ENCODE peak calls at places on chromosomes 13 and 19, in eight cellular contexts. N is upper lobe of left lung, E is K562, Q is HepG2, D is GM12878, Y is Panc1, T is GM23338, A is HCT116. C is an unnamed sample.

GRCh38 chr13:99376924-99377323 is 69.7 kb upstream of the GPR183 start:
- ATAC-seq in Q (no peak), A (no peak), Y (no peak), N (no peak), E (no peak), T (no peak), D (no peak), C (no peak)

GRCh38 chr19:2511991-2512390 is 36.1 kb downstream of the GADD45B start:
- ATAC-seq in A (no peak), N (no peak), Q (no peak), D (peak; percentile 78), T (no peak), E (no peak), Y (no peak), C (no peak)

GRCh38 chr19:1394252-1395193 is 6.8 kb downstream of the GAMT start:
- ATAC-seq in E (peak; percentile 74), Q (peak; percentile 48), Y (no peak), D (no peak), A (peak; percentile 12), T (peak; percentile 41), N (no peak), C (peak; percentile 11)

GRCh38 chr13:30718661-30719520 is 16.5 kb upstream of the ALOX5AP start:
- ATAC-seq in E (no peak), Q (peak; percentile 87), D (peak; percentile 11), N (peak; percentile 78), T (no peak), Y (peak; percentile 86), A (peak; percentile 84), C (no peak)

GRCh38 chr13:94345374-94346195 is 133.9 kb downstream of the DCT start:
- ATAC-seq in T (peak; percentile 22), Y (no peak), E (no peak), A (no peak), D (peak; percentile 45), Q (peak; percentile 65), N (no peak), C (no peak)

GRCh38 chr13:25335856-25336255 is 34.4 kb downstream of the NUP58 start:
- ATAC-seq in A (no peak), T (no peak), Q (no peak), D (no peak), Y (no peak), E (no peak), N (no peak), C (no peak)

GRCh38 chr13:66405908-66406802 is 824.0 kb downstream of the PCDH9 start:
- ATAC-seq in A (no peak), T (no peak), N (no peak), Y (peak; percentile 93), D (no peak), Q (no peak), E (no peak), C (peak; percentile 43)

GRCh38 chr13:33312150-33312908 is 26.8 kb upstream of the STARD13 start:
- ATAC-seq in N (no peak), E (no peak), A (no peak), Y (no peak), Q (no peak), T (no peak), D (no peak), C (peak; percentile 43)

GRCh38 chr19:3029070-3029923 is at the start of gene TLE2:
- ATAC-seq in A (peak; percentile 73), Y (peak; percentile 47), T (no peak), Q (no peak), E (peak; percentile 50), N (peak; percentile 53), D (no peak), C (peak; percentile 65)

GRCh38 chr13:114011226-114011625 is 37.4 kb upstream of the C13orf46 start:
- ATAC-seq in A (no peak), Q (no peak), E (no peak), Y (peak; percentile 53), D (no peak), T (no peak), N (no peak), C (no peak)

GRCh38 chr19:46383846-46384245 is 29.5 kb downstream of the CCDC8 start:
- ATAC-seq in D (no peak), N (no peak), T (no peak), Y (no peak), E (no peak), A (no peak), Q (no peak), C (no peak)

DNA sequence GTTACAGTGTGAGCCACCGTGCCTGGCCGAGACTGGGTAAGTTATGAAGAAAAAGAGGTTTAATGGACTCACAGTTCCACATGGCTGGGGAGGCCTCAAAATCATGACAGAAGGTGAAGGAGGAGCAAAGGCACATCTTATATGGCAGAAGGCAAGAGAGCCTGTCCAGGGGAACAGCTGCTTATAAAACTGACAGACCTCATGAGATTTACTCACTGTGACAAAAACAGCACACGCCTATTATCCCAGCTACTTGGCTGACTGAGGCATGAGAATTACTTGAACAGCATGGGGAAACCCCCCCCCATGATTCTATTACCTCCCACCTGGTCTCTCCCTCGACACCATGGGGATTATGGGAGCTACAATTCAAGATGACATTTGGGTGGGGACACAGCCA is 23.4 kb upstream of the ZNF561 start:
- ATAC-seq in D (no peak), E (no peak), Q (no peak), N (no peak), A (no peak), Y (no peak), T (no peak), C (no peak)
- TF ChIP-seq POLR2AphosphoS5 in D (no peak), E (no peak), Q (no peak), N (no peak), A (no peak), Y (no peak), T (no peak), C (no peak)

GRCh38 chr19:5292843-5293606 is 47.6 kb downstream of the PTPRS start:
- ATAC-seq in N (peak; percentile 93), D (peak; percentile 80), T (peak; percentile 72), Q (peak; percentile 68), E (peak; percentile 93), Y (peak; percentile 84), A (peak; percentile 89), C (peak; percentile 85)
- TF ChIP-seq POLR2AphosphoS5 in N (no peak), D (no peak), T (peak; percentile 66), Q (peak; percentile 21), E (peak; percentile 71), Y (no peak), A (peak; percentile 89), C (no peak)

GRCh38 chr13:22111152-22111783 is 440.4 kb downstream of the FGF9 start:
- ATAC-seq in Q (no peak), N (no peak), D (no peak), A (no peak), E (no peak), Y (no peak), T (no peak), C (no peak)

GRCh38 chr13:22110368-22110767 is 439.5 kb downstream of the FGF9 start:
- ATAC-seq in T (no peak), Y (no peak), A (no peak), D (no peak), Q (no peak), E (no peak), N (peak; percentile 60), C (no peak)

GRCh38 chr13:22108283-22108897 is 437.5 kb downstream of the FGF9 start:
- ATAC-seq in E (no peak), A (no peak), Y (no peak), Q (no peak), D (no peak), T (no peak), N (peak; percentile 72), C (peak; percentile 81)

GRCh38 chr13:22106058-22106457 is 435.2 kb downstream of the FGF9 start:
- ATAC-seq in Q (no peak), Y (no peak), E (no peak), T (no peak), N (no peak), D (no peak), A (no peak), C (no peak)

GRCh38 chr13:22107549-22107948 is 436.7 kb downstream of the FGF9 start:
- ATAC-seq in Q (peak; percentile 35), T (no peak), N (no peak), D (no peak), E (no peak), Y (no peak), A (no peak), C (no peak)
- TF ChIP-seq POLR2AphosphoS5 in Q (no peak), T (no peak), N (no peak), D (no peak), E (no peak), Y (no peak), A (no peak), C (no peak)

DNA sequence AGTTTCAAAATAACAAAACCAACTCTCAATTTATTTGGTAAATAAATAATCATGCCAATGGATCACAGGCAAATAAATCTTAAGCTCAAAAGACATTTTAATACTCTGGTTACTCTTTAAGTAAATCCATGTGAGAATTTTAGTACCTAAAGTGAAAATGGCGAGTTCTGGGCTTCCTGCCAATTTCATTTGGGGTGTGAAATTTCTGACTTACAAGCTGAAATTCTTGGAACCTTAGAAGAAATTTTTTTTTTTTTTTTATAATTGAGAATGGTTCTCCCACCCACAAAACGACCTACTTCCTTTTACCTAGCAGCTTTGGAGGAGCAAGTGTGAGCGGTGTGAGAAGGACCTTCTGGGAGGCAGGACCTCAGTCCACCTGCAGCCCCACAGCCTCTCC is 354.5 kb upstream of the NBEA start:
- ATAC-seq in E (no peak), N (no peak), Y (no peak), D (no peak), A (no peak), Q (no peak), T (no peak), C (no peak)
- TF ChIP-seq POLR2AphosphoS5 in E (no peak), N (no peak), Y (no peak), D (no peak), A (no peak), Q (no peak), T (no peak), C (no peak)

GRCh38 chr19:11125994-11126685 is 29.4 kb downstream of the SPC24 start:
- ATAC-seq in T (peak; percentile 85), E (peak; percentile 83), Y (peak; percentile 73), N (peak; percentile 79), D (peak; percentile 86), Q (peak; percentile 50), A (peak; percentile 75), C (peak; percentile 75)
- TF ChIP-seq POLR2AphosphoS5 in T (no peak), E (peak; percentile 35), Y (no peak), N (peak; percentile 9), D (no peak), Q (no peak), A (no peak), C (peak; percentile 73)

GRCh38 chr13:49495783-49496762 is at the start of gene PHF11:
- ATAC-seq in E (peak; percentile 92), D (peak; percentile 86), T (peak; percentile 88), A (peak; percentile 85), Q (peak; percentile 90), N (peak; percentile 94), Y (peak; percentile 89), C (peak; percentile 90)
- TF ChIP-seq POLR2AphosphoS5 in E (peak; percentile 32), D (peak; percentile 82), T (peak; percentile 42), A (peak; percentile 59), Q (peak; percentile 32), N (no peak), Y (no peak), C (peak; percentile 50)

C was measured in gastroesophageal sphincter.